ENCODE peak calls at places on chromosome 2, in six cellular contexts. One of them, this sample, is unnamed.
A peak's percentile ranks its signal among the peaks of the same experiment; 100 is the strongest.

GRCh38 chr2:111617804-111618576 is 266.0 kb downstream of the ANAPC1 start:
- DNase-seq in IMR-90: no peak
- DNase-seq in right cardiac atrium: peak; percentile 69
- DNase-seq in uterus: no peak
- DNase-seq in tibial artery: peak; percentile 74
- DNase-seq in A549: no peak
- DNase-seq in this sample: peak; percentile 18

GRCh38 chr2:215299337-215299859 is 12.5 kb upstream of the ATIC start:
- DNase-seq in IMR-90: no peak
- DNase-seq in right cardiac atrium: no peak
- DNase-seq in uterus: no peak
- DNase-seq in tibial artery: no peak
- DNase-seq in A549: no peak
- DNase-seq in this sample: no peak

GRCh38 chr2:54306561-54306960 is 50.5 kb upstream of the TSPYL6 start:
- DNase-seq in IMR-90: peak; percentile 64
- DNase-seq in right cardiac atrium: no peak
- DNase-seq in uterus: no peak
- DNase-seq in tibial artery: no peak
- DNase-seq in A549: no peak
- DNase-seq in this sample: no peak

GRCh38 chr2:68466361-68466777 is 725 bp downstream of the FBXO48 start:
- DNase-seq in IMR-90: peak; percentile 78
- DNase-seq in right cardiac atrium: no peak
- DNase-seq in uterus: no peak
- DNase-seq in tibial artery: no peak
- DNase-seq in A549: peak; percentile 26
- DNase-seq in this sample: no peak

GRCh38 chr2:56871641-56872040 is 687.9 kb downstream of the CCDC85A start:
- DNase-seq in IMR-90: no peak
- DNase-seq in right cardiac atrium: no peak
- DNase-seq in uterus: no peak
- DNase-seq in tibial artery: no peak
- DNase-seq in A549: no peak
- DNase-seq in this sample: no peak

GRCh38 chr2:145543856-145544255 is 1023.9 kb upstream of the ZEB2 start:
- DNase-seq in IMR-90: no peak
- DNase-seq in right cardiac atrium: no peak
- DNase-seq in uterus: no peak
- DNase-seq in tibial artery: no peak
- DNase-seq in A549: no peak
- DNase-seq in this sample: no peak

GRCh38 chr2:28348149-28348567 is 44.5 kb upstream of the FOSL2 start:
- DNase-seq in IMR-90: no peak
- DNase-seq in right cardiac atrium: peak; percentile 19
- DNase-seq in uterus: no peak
- DNase-seq in tibial artery: no peak
- DNase-seq in A549: no peak
- DNase-seq in this sample: no peak

GRCh38 chr2:237964578-237965404 is 2.0 kb upstream of the UBE2F start:
- DNase-seq in IMR-90: peak; percentile 86
- DNase-seq in right cardiac atrium: peak; percentile 22
- DNase-seq in uterus: no peak
- DNase-seq in tibial artery: no peak
- DNase-seq in A549: no peak
- DNase-seq in this sample: no peak

GRCh38 chr2:34332813-34333212 is 733.7 kb upstream of the FAM98A start:
- DNase-seq in IMR-90: no peak
- DNase-seq in right cardiac atrium: no peak
- DNase-seq in uterus: no peak
- DNase-seq in tibial artery: no peak
- DNase-seq in A549: no peak
- DNase-seq in this sample: no peak

GRCh38 chr2:43467889-43468288 is 127.9 kb downstream of the THADA start:
- DNase-seq in IMR-90: peak; percentile 63
- DNase-seq in right cardiac atrium: no peak
- DNase-seq in uterus: no peak
- DNase-seq in tibial artery: no peak
- DNase-seq in A549: no peak
- DNase-seq in this sample: no peak

GRCh38 chr2:189657867-189658266 is 3.4 kb upstream of the ASNSD1 start:
- DNase-seq in IMR-90: peak; percentile 74
- DNase-seq in right cardiac atrium: peak; percentile 48
- DNase-seq in uterus: no peak
- DNase-seq in tibial artery: no peak
- DNase-seq in A549: no peak
- DNase-seq in this sample: no peak

GRCh38 chr2:190679813-190680591 is 31.1 kb downstream of the NAB1 start:
- DNase-seq in IMR-90: peak; percentile 21
- DNase-seq in right cardiac atrium: peak; percentile 28
- DNase-seq in uterus: peak; percentile 19
- DNase-seq in tibial artery: peak; percentile 37
- DNase-seq in A549: peak; percentile 71
- DNase-seq in this sample: peak; percentile 59

GRCh38 chr2:216082388-216082733 is 642 bp downstream of the TMEM169 start:
- DNase-seq in IMR-90: no peak
- DNase-seq in right cardiac atrium: no peak
- DNase-seq in uterus: no peak
- DNase-seq in tibial artery: no peak
- DNase-seq in A549: no peak
- DNase-seq in this sample: no peak

GRCh38 chr2:176854878-176855277 is 357.7 kb upstream of the HNRNPA3 start:
- DNase-seq in IMR-90: no peak
- DNase-seq in right cardiac atrium: no peak
- DNase-seq in uterus: no peak
- DNase-seq in tibial artery: no peak
- DNase-seq in A549: no peak
- DNase-seq in this sample: no peak

GRCh38 chr2:36397728-36398413 is 42.3 kb downstream of the CRIM1 start:
- DNase-seq in IMR-90: peak; percentile 88
- DNase-seq in right cardiac atrium: no peak
- DNase-seq in uterus: no peak
- DNase-seq in tibial artery: no peak
- DNase-seq in A549: peak; percentile 98
- DNase-seq in this sample: no peak
- H3K4me1 ChIP-seq in IMR-90: peaks cover 32% of the 10 kb centered on the region
- H3K4me1 ChIP-seq in right cardiac atrium: no peaks in the 10 kb centered on the region
- H3K4me1 ChIP-seq in uterus: no peaks in the 10 kb centered on the region
- H3K4me1 ChIP-seq in tibial artery: no peaks in the 10 kb centered on the region
- H3K4me1 ChIP-seq in A549: peaks cover 98% of the 10 kb centered on the region
- H3K4me1 ChIP-seq in this sample: peaks cover 3% of the 10 kb centered on the region

GRCh38 chr2:39099820-39100728 is 20.8 kb downstream of the SOS1 start:
- DNase-seq in IMR-90: peak; percentile 46
- DNase-seq in right cardiac atrium: no peak
- DNase-seq in uterus: no peak
- DNase-seq in tibial artery: no peak
- DNase-seq in A549: no peak
- DNase-seq in this sample: no peak
- H3K4me1 ChIP-seq in IMR-90: peaks cover 10% of the 10 kb centered on the region
- H3K4me1 ChIP-seq in right cardiac atrium: peaks cover 5% of the 10 kb centered on the region
- H3K4me1 ChIP-seq in uterus: no peaks in the 10 kb centered on the region
- H3K4me1 ChIP-seq in tibial artery: no peaks in the 10 kb centered on the region
- H3K4me1 ChIP-seq in A549: peaks cover 12% of the 10 kb centered on the region
- H3K4me1 ChIP-seq in this sample: no peaks in the 10 kb centered on the region

GRCh38 chr2:219251656-219252055 is 1.4 kb upstream of the TUBA4B start:
- DNase-seq in IMR-90: no peak
- DNase-seq in right cardiac atrium: no peak
- DNase-seq in uterus: no peak
- DNase-seq in tibial artery: no peak
- DNase-seq in A549: no peak
- DNase-seq in this sample: no peak

GRCh38 chr2:219252900-219253752 is at the start of gene TUBA4B:
- DNase-seq in IMR-90: peak; percentile 50
- DNase-seq in right cardiac atrium: peak; percentile 46
- DNase-seq in uterus: no peak
- DNase-seq in tibial artery: no peak
- DNase-seq in A549: peak; percentile 43
- DNase-seq in this sample: no peak

GRCh38 chr2:219250044-219250781 is 2.8 kb upstream of the TUBA4B start:
- DNase-seq in IMR-90: peak; percentile 23
- DNase-seq in right cardiac atrium: no peak
- DNase-seq in uterus: no peak
- DNase-seq in tibial artery: no peak
- DNase-seq in A549: no peak
- DNase-seq in this sample: no peak

GRCh38 chr2:219252570-219252899 is 508 bp upstream of the TUBA4B start:
- DNase-seq in IMR-90: no peak
- DNase-seq in right cardiac atrium: no peak
- DNase-seq in uterus: no peak
- DNase-seq in tibial artery: no peak
- DNase-seq in A549: no peak
- DNase-seq in this sample: no peak

GRCh38 chr2:219252084-219252483 is 959 bp upstream of the TUBA4B start:
- DNase-seq in IMR-90: no peak
- DNase-seq in right cardiac atrium: no peak
- DNase-seq in uterus: no peak
- DNase-seq in tibial artery: no peak
- DNase-seq in A549: no peak
- DNase-seq in this sample: no peak
- H3K4me1 ChIP-seq in IMR-90: peaks cover 40% of the 10 kb centered on the region
- H3K4me1 ChIP-seq in right cardiac atrium: peaks cover 12% of the 10 kb centered on the region
- H3K4me1 ChIP-seq in uterus: no peaks in the 10 kb centered on the region
- H3K4me1 ChIP-seq in tibial artery: no peaks in the 10 kb centered on the region
- H3K4me1 ChIP-seq in A549: peaks cover 56% of the 10 kb centered on the region
- H3K4me1 ChIP-seq in this sample: peaks cover 19% of the 10 kb centered on the region

GRCh38 chr2:10500601-10501361 is 52.7 kb upstream of the ODC1 start:
- DNase-seq in IMR-90: peak; percentile 15
- DNase-seq in right cardiac atrium: no peak
- DNase-seq in uterus: no peak
- DNase-seq in tibial artery: no peak
- DNase-seq in A549: no peak
- DNase-seq in this sample: peak; percentile 13

GRCh38 chr2:10499275-10499907 is 51.3 kb upstream of the ODC1 start:
- DNase-seq in IMR-90: peak; percentile 12
- DNase-seq in right cardiac atrium: no peak
- DNase-seq in uterus: no peak
- DNase-seq in tibial artery: no peak
- DNase-seq in A549: no peak
- DNase-seq in this sample: peak; percentile 6

GRCh38 chr2:10497797-10498251 is 49.7 kb upstream of the ODC1 start:
- DNase-seq in IMR-90: peak; percentile 83
- DNase-seq in right cardiac atrium: peak; percentile 70
- DNase-seq in uterus: no peak
- DNase-seq in tibial artery: no peak
- DNase-seq in A549: peak; percentile 85
- DNase-seq in this sample: no peak

GRCh38 chr2:10499911-10500521 is 51.9 kb upstream of the ODC1 start:
- DNase-seq in IMR-90: no peak
- DNase-seq in right cardiac atrium: no peak
- DNase-seq in uterus: no peak
- DNase-seq in tibial artery: no peak
- DNase-seq in A549: no peak
- DNase-seq in this sample: peak; percentile 12

DNA sequence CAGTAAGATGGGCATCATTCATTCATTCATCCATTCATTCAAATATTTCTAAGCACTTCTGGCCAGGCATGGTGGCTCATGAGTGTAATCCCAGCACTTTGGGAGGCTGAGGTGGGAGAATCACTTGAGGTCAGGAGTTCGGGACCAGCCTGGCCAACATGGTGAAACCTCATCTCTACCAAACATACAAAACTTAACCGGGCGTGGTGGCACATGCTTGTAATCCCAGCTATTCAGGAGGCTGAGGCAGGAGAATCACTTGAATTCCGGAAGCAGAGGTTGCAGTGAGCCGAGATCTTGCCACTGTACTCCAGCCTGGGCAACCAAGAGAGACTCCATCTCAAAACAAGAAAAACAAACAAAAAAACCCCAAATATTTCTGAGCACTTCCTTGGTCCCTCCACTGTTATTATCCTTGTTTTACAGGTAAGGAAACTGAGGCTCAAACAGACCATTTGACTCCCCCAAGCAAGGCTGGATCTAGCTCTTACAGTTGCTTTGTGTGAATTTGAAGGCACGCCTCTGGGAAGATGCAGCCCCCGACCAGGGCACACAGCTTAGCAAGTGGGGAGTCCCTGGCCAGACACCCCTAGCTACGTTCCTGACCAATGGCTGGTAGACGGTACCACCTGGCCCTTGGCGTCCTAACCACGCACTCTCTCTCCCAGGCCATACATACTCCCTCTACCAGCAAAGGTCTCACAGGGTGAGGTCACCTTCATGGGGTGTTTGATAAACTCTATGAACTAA is 50.6 kb upstream of the ODC1 start:
- DNase-seq in IMR-90: no peak
- DNase-seq in right cardiac atrium: no peak
- DNase-seq in uterus: no peak
- DNase-seq in tibial artery: no peak
- DNase-seq in A549: no peak
- DNase-seq in this sample: peak; percentile 35
- H3K4me1 ChIP-seq in IMR-90: peaks cover 11% of the 10 kb centered on the region
- H3K4me1 ChIP-seq in right cardiac atrium: no peaks in the 10 kb centered on the region
- H3K4me1 ChIP-seq in uterus: no peaks in the 10 kb centered on the region
- H3K4me1 ChIP-seq in tibial artery: no peaks in the 10 kb centered on the region
- H3K4me1 ChIP-seq in A549: peaks cover 30% of the 10 kb centered on the region
- H3K4me1 ChIP-seq in this sample: no peaks in the 10 kb centered on the region

DNA sequence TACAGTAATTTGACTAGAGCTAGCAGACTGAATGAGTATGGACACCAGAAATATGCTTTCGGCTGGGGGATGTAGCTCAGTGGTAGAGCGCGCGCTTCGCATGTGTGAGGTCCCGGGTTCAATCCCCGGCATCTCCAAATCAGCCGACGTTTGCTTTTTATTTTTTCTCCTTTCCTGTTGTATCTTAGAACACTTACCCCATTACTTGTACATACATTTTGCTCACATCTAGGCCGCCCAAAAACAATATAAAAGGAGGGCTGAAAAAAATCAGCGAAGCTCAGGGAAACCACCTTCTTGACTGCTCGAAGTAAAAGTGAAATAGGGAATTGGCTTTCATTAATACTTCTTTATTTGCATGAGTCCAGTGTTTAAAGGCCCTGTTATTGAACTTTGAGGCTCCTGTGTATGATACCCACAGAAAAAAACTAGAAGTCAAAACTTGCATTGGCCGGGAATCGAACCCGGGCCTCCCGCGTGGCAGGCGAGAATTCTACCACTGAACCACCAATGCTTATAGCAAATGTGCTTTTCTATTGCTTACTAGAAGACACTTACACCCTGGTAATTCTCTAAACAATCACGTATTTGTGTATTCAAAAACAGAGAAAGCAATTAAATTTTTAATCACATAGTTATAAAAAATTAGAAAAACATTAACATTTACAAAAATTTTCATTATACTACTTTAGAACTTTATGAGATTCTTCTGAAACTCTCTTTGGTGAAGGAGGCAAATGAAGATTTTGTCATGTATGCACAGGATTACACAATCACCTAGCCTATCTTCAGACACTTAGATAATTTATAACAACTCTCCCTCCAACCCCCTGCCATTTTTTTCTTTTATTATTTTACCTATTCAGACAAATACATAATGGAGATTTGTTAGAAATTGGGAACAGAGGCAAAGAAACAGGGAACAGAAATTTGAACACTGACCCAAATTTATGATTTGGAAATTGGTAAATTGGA is 35.2 kb upstream of the GPD2 start:
- DNase-seq in IMR-90: peak; percentile 85
- DNase-seq in right cardiac atrium: peak; percentile 55
- DNase-seq in uterus: peak; percentile 81
- DNase-seq in tibial artery: peak; percentile 71
- DNase-seq in A549: peak; percentile 82
- DNase-seq in this sample: peak; percentile 71
- H3K4me1 ChIP-seq in IMR-90: peaks cover 5% of the 10 kb centered on the region
- H3K4me1 ChIP-seq in right cardiac atrium: no peaks in the 10 kb centered on the region
- H3K4me1 ChIP-seq in uterus: no peaks in the 10 kb centered on the region
- H3K4me1 ChIP-seq in tibial artery: no peaks in the 10 kb centered on the region
- H3K4me1 ChIP-seq in A549: peaks cover 32% of the 10 kb centered on the region
- H3K4me1 ChIP-seq in this sample: no peaks in the 10 kb centered on the region

This sample was measured in breast epithelium.